ENCODE peak calls at places on chromosome 19, in six cellular contexts. Z is OCI-LY7, D is foreskin fibroblast, F is cardiac fibroblast, T is left ventricle myocardium inferior, Y is NCI-H774. U is an unnamed sample.

GRCh38 chr19:2015611-2015950 is at the start of gene BTBD2:
- DNase-seq in Z (peak; percentile 73), D (peak; percentile 75), F (peak; percentile 92), T (no peak), Y (peak; percentile 61), U (no peak)

GRCh38 chr19:3369337-3370213 is 3.2 kb downstream of the NFIC start:
- DNase-seq in Z (no peak), D (peak; percentile 50), F (no peak), T (peak; percentile 71), Y (no peak), U (peak; percentile 65)

GRCh38 chr19:882871-883497 is 10.0 kb downstream of the MED16 start:
- DNase-seq in Z (no peak), D (no peak), F (no peak), T (no peak), Y (no peak), U (no peak)

GRCh38 chr19:1290245-1290698 is 4.6 kb downstream of the EFNA2 start:
- DNase-seq in Z (no peak), D (no peak), F (no peak), T (no peak), Y (no peak), U (no peak)

GRCh38 chr19:3479819-3480215 is 508 bp downstream of the SMIM24 start:
- DNase-seq in Z (peak; percentile 90), D (no peak), F (no peak), T (no peak), Y (no peak), U (no peak)

GRCh38 chr19:51727349-51727880 is 3.6 kb upstream of the HAS1 start:
- DNase-seq in Z (no peak), D (peak; percentile 45), F (peak; percentile 63), T (no peak), Y (no peak), U (peak; percentile 24)

GRCh38 chr19:47049307-47049700 is 880 bp upstream of the TMEM160 start:
- DNase-seq in Z (no peak), D (peak; percentile 35), F (peak; percentile 47), T (no peak), Y (no peak), U (peak; percentile 72)

GRCh38 chr19:5686326-5686646 is 3.8 kb upstream of the RPL36 start:
- DNase-seq in Z (no peak), D (no peak), F (no peak), T (no peak), Y (no peak), U (no peak)

GRCh38 chr19:6717036-6717435 is 3.4 kb downstream of the C3 start:
- DNase-seq in Z (no peak), D (no peak), F (no peak), T (no peak), Y (no peak), U (no peak)

GRCh38 chr19:55579766-55580621 is 654 bp downstream of the ZNF579 start:
- DNase-seq in Z (peak; percentile 46), D (no peak), F (peak; percentile 51), T (no peak), Y (no peak), U (no peak)

GRCh38 chr19:5705552-5705951 is 14.4 kb downstream of the LONP1 start:
- DNase-seq in Z (no peak), D (no peak), F (no peak), T (no peak), Y (no peak), U (no peak)

GRCh38 chr19:34135033-34135370 is 37.3 kb upstream of the LSM14A start:
- DNase-seq in Z (no peak), D (no peak), F (no peak), T (no peak), Y (no peak), U (no peak)

GRCh38 chr19:33249740-33250366 is 24.2 kb upstream of the SLC7A10 start:
- DNase-seq in Z (no peak), D (no peak), F (no peak), T (no peak), Y (no peak), U (no peak)

GRCh38 chr19:1312732-1313694 is 27.3 kb downstream of the EFNA2 start:
- DNase-seq in Z (no peak), D (peak; percentile 15), F (peak; percentile 19), T (no peak), Y (no peak), U (peak; percentile 30)

GRCh38 chr19:45676851-45677263 is 8.8 kb downstream of the GIPR start:
- DNase-seq in Z (peak; percentile 44), D (no peak), F (no peak), T (no peak), Y (no peak), U (no peak)

GRCh38 chr19:27971071-27971470 is 1241.9 kb downstream of the UQCRFS1 start:
- DNase-seq in Z (no peak), D (no peak), F (no peak), T (no peak), Y (no peak), U (peak; percentile 9)

GRCh38 chr19:42284641-42285341 is 15.7 kb downstream of the CIC start:
- DNase-seq in Z (peak; percentile 51), D (no peak), F (no peak), T (no peak), Y (no peak), U (no peak)

GRCh38 chr19:8612807-8613171 is 2.3 kb upstream of the ADAMTS10 start:
- DNase-seq in Z (no peak), D (no peak), F (no peak), T (no peak), Y (no peak), U (no peak)

GRCh38 chr19:3656747-3657394 is 30.3 kb upstream of the CACTIN start:
- DNase-seq in Z (no peak), D (no peak), F (no peak), T (no peak), Y (no peak), U (no peak)

GRCh38 chr19:18439025-18439909 is 1.3 kb upstream of the ISYNA1 start:
- DNase-seq in Z (no peak), D (peak; percentile 60), F (peak; percentile 62), T (no peak), Y (no peak), U (peak; percentile 45)

GRCh38 chr19:4063369-4064072 is 3.2 kb downstream of the ZBTB7A start:
- DNase-seq in Z (peak; percentile 41), D (no peak), F (no peak), T (no peak), Y (no peak), U (no peak)

GRCh38 chr19:47663435-47663910 is 49.7 kb upstream of the EHD2 start:
- DNase-seq in Z (no peak), D (peak; percentile 78), F (peak; percentile 88), T (no peak), Y (no peak), U (peak; percentile 96)

GRCh38 chr19:2249880-2250764 is 999 bp downstream of the AMH start:
- DNase-seq in Z (no peak), D (no peak), F (no peak), T (no peak), Y (no peak), U (no peak)

GRCh38 chr19:30664358-30665058 is 292.3 kb downstream of the ZNF536 start:
- DNase-seq in Z (peak; percentile 2), D (peak; percentile 15), F (peak; percentile 5), T (peak; percentile 63), Y (no peak), U (no peak)

GRCh38 chr19:14413355-14413754 is 5.8 kb downstream of the DDX39A start:
- DNase-seq in Z (no peak), D (no peak), F (no peak), T (no peak), Y (no peak), U (no peak)

GRCh38 chr19:3213159-3213558 is 11.3 kb upstream of the CELF5 start:
- DNase-seq in Z (peak; percentile 24), D (no peak), F (no peak), T (no peak), Y (no peak), U (no peak)

GRCh38 chr19:17720487-17720839 is 1.2 kb downstream of the MAP1S start:
- DNase-seq in Z (no peak), D (no peak), F (no peak), T (no peak), Y (no peak), U (no peak)

GRCh38 chr19:24052811-24053210 is 34.2 kb upstream of the ZNF254 start:
- DNase-seq in Z (no peak), D (peak; percentile 54), F (peak; percentile 29), T (no peak), Y (no peak), U (no peak)

GRCh38 chr19:35907377-35907745 is 734 bp downstream of the TYROBP start:
- DNase-seq in Z (no peak), D (no peak), F (no peak), T (no peak), Y (no peak), U (no peak)

GRCh38 chr19:55391191-55391670 is 5.5 kb downstream of the RPL28 start:
- DNase-seq in Z (no peak), D (no peak), F (no peak), T (no peak), Y (no peak), U (no peak)

GRCh38 chr19:1125601-1126533 is 22.1 kb downstream of the GPX4 start:
- DNase-seq in Z (no peak), D (no peak), F (peak; percentile 59), T (no peak), Y (no peak), U (no peak)

GRCh38 chr19:5037936-5038335 is 69.0 kb downstream of the KDM4B start:
- DNase-seq in Z (no peak), D (no peak), F (no peak), T (no peak), Y (no peak), U (no peak)

GRCh38 chr19:46907880-46908279 is 47.1 kb downstream of the ARHGAP35 start:
- DNase-seq in Z (no peak), D (no peak), F (no peak), T (no peak), Y (no peak), U (no peak)

GRCh38 chr19:11578342-11579142 is 1.1 kb upstream of the ACP5 start:
- DNase-seq in Z (peak; percentile 64), D (no peak), F (peak; percentile 25), T (peak; percentile 42), Y (no peak), U (no peak)

GRCh38 chr19:46407891-46408426 is 5.4 kb downstream of the CCDC8 start:
- DNase-seq in Z (no peak), D (no peak), F (no peak), T (no peak), Y (no peak), U (no peak)